ENCODE peak calls at places on chromosomes 5 and 9, in ten cellular contexts. O, G, X, E, J, P, F, W, U and A are unnamed samples.

GRCh38 chr5:171127314-171127713 is 181.7 kb upstream of the TLX3 start:
- DNase-seq in O (no peak), G (no peak), X (no peak), E (no peak), J (no peak), P (no peak), F (peak), W (no peak), U (no peak), A (no peak)

GRCh38 chr5:72214168-72214567 is 105.9 kb downstream of the MRPS27 start:
- DNase-seq in O (no peak), G (no peak), X (no peak), E (no peak), J (no peak), P (no peak), F (no peak), W (no peak), U (no peak), A (no peak)

GRCh38 chr5:21882363-21882762 is 970.8 kb downstream of the CDH12 start:
- DNase-seq in O (no peak), G (no peak), X (no peak), E (no peak), J (no peak), P (no peak), F (no peak), W (no peak), U (no peak), A (no peak)

GRCh38 chr5:64811050-64811640 is 42.4 kb downstream of the CWC27 start:
- DNase-seq in O (no peak), G (peak), X (no peak), E (peak), J (no peak), P (peak), F (peak), W (peak), U (no peak), A (no peak)

GRCh38 chr5:123094919-123095693 is 6.1 kb downstream of the PRDM6 start:
- DNase-seq in O (no peak), G (no peak), X (no peak), E (no peak), J (peak), P (no peak), F (no peak), W (no peak), U (no peak), A (no peak)

GRCh38 chr5:143148461-143149170 is 254.9 kb downstream of the NR3C1 start:
- DNase-seq in O (no peak), G (no peak), X (no peak), E (no peak), J (no peak), P (no peak), F (peak), W (no peak), U (no peak), A (no peak)

GRCh38 chr5:123000731-123001130 is 35.8 kb downstream of the PPIC start:
- DNase-seq in O (no peak), G (peak), X (no peak), E (no peak), J (no peak), P (no peak), F (no peak), W (peak), U (no peak), A (no peak)

GRCh38 chr5:175689147-175689991 is 31.5 kb downstream of the HRH2 start:
- DNase-seq in O (no peak), G (no peak), X (no peak), E (no peak), J (peak), P (no peak), F (peak), W (no peak), U (no peak), A (no peak)

GRCh38 chr5:146425023-146425422 is 22.1 kb upstream of the TCERG1 start:
- DNase-seq in O (no peak), G (no peak), X (no peak), E (no peak), J (no peak), P (no peak), F (no peak), W (no peak), U (no peak), A (no peak)

GRCh38 chr9:111038336-111039202 is at the start of gene LPAR1:
- DNase-seq in O (no peak), G (no peak), X (no peak), E (no peak), J (peak), P (no peak), F (peak), W (no peak), U (no peak), A (peak)

GRCh38 chr5:149937610-149938009 is 7.0 kb downstream of the PDE6A start:
- DNase-seq in O (no peak), G (peak), X (peak), E (no peak), J (no peak), P (peak), F (peak), W (no peak), U (no peak), A (no peak)

GRCh38 chr5:168317521-168318147 is 26.2 kb downstream of the WWC1 start:
- DNase-seq in O (no peak), G (no peak), X (no peak), E (no peak), J (peak), P (peak), F (peak), W (peak), U (no peak), A (no peak)

GRCh38 chr5:102834438-102834964 is 79.4 kb downstream of the PAM start:
- DNase-seq in O (no peak), G (no peak), X (no peak), E (no peak), J (no peak), P (no peak), F (no peak), W (no peak), U (no peak), A (no peak)

GRCh38 chr5:55850839-55851674 is at the start of gene IL31RA:
- DNase-seq in O (no peak), G (no peak), X (no peak), E (no peak), J (no peak), P (peak), F (peak), W (no peak), U (no peak), A (no peak)

GRCh38 chr5:134224905-134225779 is 731 bp downstream of the PPP2CA start:
- DNase-seq in O (peak), G (peak), X (peak), E (peak), J (peak), P (peak), F (peak), W (peak), U (peak), A (peak)

GRCh38 chr9:95104088-95104960 is 213.2 kb downstream of the FANCC start:
- DNase-seq in O (no peak), G (no peak), X (no peak), E (no peak), J (peak), P (no peak), F (no peak), W (peak), U (no peak), A (no peak)

GRCh38 chr9:91489391-91489899 is 65.8 kb upstream of the NFIL3 start:
- DNase-seq in O (no peak), G (no peak), X (no peak), E (no peak), J (no peak), P (no peak), F (peak), W (no peak), U (no peak), A (no peak)

GRCh38 chr9:34267660-34268059 is 61.4 kb downstream of the KIF24 start:
- DNase-seq in O (no peak), G (no peak), X (no peak), E (no peak), J (no peak), P (peak), F (no peak), W (no peak), U (no peak), A (no peak)

GRCh38 chr5:122447072-122447471 is 135.0 kb downstream of the SNCAIP start:
- DNase-seq in O (no peak), G (peak), X (no peak), E (no peak), J (no peak), P (no peak), F (no peak), W (no peak), U (no peak), A (no peak)

GRCh38 chr5:1782385-1783213 is 17.0 kb downstream of the MRPL36 start:
- DNase-seq in O (no peak), G (no peak), X (no peak), E (no peak), J (no peak), P (no peak), F (no peak), W (peak), U (no peak), A (no peak)

GRCh38 chr5:37014321-37014720 is 137.8 kb downstream of the NIPBL start:
- DNase-seq in O (no peak), G (no peak), X (no peak), E (no peak), J (no peak), P (no peak), F (no peak), W (no peak), U (no peak), A (no peak)

GRCh38 chr9:115164511-115164974 is 46.6 kb upstream of the TNC start:
- DNase-seq in O (no peak), G (peak), X (no peak), E (no peak), J (no peak), P (no peak), F (peak), W (peak), U (no peak), A (no peak)

GRCh38 chr5:93278876-93279275 is 302.1 kb downstream of the NR2F1-AS1 start:
- DNase-seq in O (no peak), G (no peak), X (no peak), E (no peak), J (no peak), P (peak), F (no peak), W (no peak), U (no peak), A (no peak)

GRCh38 chr5:66324357-66324756 is 180.3 kb downstream of the SREK1 start:
- DNase-seq in O (no peak), G (no peak), X (no peak), E (no peak), J (no peak), P (no peak), F (no peak), W (peak), U (no peak), A (no peak)

GRCh38 chr9:92100237-92100911 is 14.8 kb downstream of the SPTLC1 start:
- DNase-seq in O (no peak), G (no peak), X (no peak), E (no peak), J (no peak), P (peak), F (peak), W (no peak), U (no peak), A (no peak)

GRCh38 chr9:123522921-123523320 is 166.9 kb downstream of the CRB2 start:
- DNase-seq in O (no peak), G (no peak), X (no peak), E (no peak), J (no peak), P (no peak), F (no peak), W (no peak), U (no peak), A (no peak)

GRCh38 chr9:127154390-127155191 is 32.2 kb upstream of the ANGPTL2 start:
- DNase-seq in O (peak), G (no peak), X (no peak), E (no peak), J (peak), P (peak), F (peak), W (no peak), U (no peak), A (peak)

GRCh38 chr5:126007841-126008240 is 415.4 kb upstream of the GRAMD2B start:
- DNase-seq in O (no peak), G (no peak), X (no peak), E (no peak), J (no peak), P (no peak), F (peak), W (no peak), U (no peak), A (no peak)

GRCh38 chr9:126984969-126985368 is 70.4 kb downstream of the RALGPS1 start:
- DNase-seq in O (no peak), G (no peak), X (no peak), E (no peak), J (no peak), P (no peak), F (peak), W (no peak), U (no peak), A (no peak)

GRCh38 chr5:163569284-163569683 is 63.9 kb downstream of the MAT2B start:
- DNase-seq in O (no peak), G (peak), X (no peak), E (no peak), J (no peak), P (peak), F (peak), W (peak), U (no peak), A (no peak)

GRCh38 chr9:137972988-137973470 is 95.4 kb downstream of the CACNA1B start:
- DNase-seq in O (no peak), G (no peak), X (no peak), E (no peak), J (peak), P (no peak), F (no peak), W (no peak), U (no peak), A (peak)

GRCh38 chr9:114539718-114540410 is 34.6 kb upstream of the WHRN start:
- DNase-seq in O (peak), G (no peak), X (no peak), E (no peak), J (no peak), P (no peak), F (no peak), W (peak), U (no peak), A (no peak)

GRCh38 chr5:178264044-178264443 is 31.4 kb upstream of the PHYKPL start:
- DNase-seq in O (no peak), G (no peak), X (no peak), E (no peak), J (no peak), P (no peak), F (no peak), W (no peak), U (no peak), A (no peak)

GRCh38 chr9:35385042-35385441 is 104.9 kb upstream of the RUSC2 start:
- DNase-seq in O (no peak), G (no peak), X (no peak), E (no peak), J (no peak), P (peak), F (peak), W (no peak), U (no peak), A (no peak)

GRCh38 chr9:111178361-111179043 is 140.2 kb upstream of the LPAR1 start:
- DNase-seq in O (no peak), G (peak), X (no peak), E (no peak), J (no peak), P (no peak), F (peak), W (peak), U (no peak), A (no peak)

GRCh38 chr5:55578771-55579170 is 44.0 kb upstream of the PLPP1 start:
- DNase-seq in O (no peak), G (no peak), X (no peak), E (no peak), J (no peak), P (no peak), F (peak), W (no peak), U (no peak), A (peak)

GRCh38 chr5:139473565-139473964 is 2.8 kb downstream of the SMIM33 start:
- DNase-seq in O (no peak), G (no peak), X (no peak), E (no peak), J (no peak), P (peak), F (peak), W (no peak), U (no peak), A (no peak)

GRCh38 chr5:112878760-112879159 is 17.7 kb downstream of the SRP19 start:
- DNase-seq in O (no peak), G (no peak), X (no peak), E (peak), J (no peak), P (peak), F (no peak), W (no peak), U (peak), A (no peak)